ENCODE peak calls at places on chromosomes 2 and 18, in ten cellular contexts. One of them, this sample, is unnamed.

GRCh38 chr2:219182331-219183150 is 4.5 kb downstream of the RETREG2 start:
- DNase-seq in colonic mucosa: peak; percentile 29
- DNase-seq in fibroblast of the conjunctiva: no peak
- DNase-seq in HEK293T: no peak
- DNase-seq in ovary: no peak
- DNase-seq in psoas muscle: no peak
- DNase-seq in GM23338: no peak
- DNase-seq in upper lobe of right lung: no peak
- DNase-seq in BJ: no peak
- DNase-seq in OCI-LY7: no peak
- DNase-seq in this sample: no peak

GRCh38 chr2:219455635-219456034 is 21.0 kb downstream of the SPEG start:
- DNase-seq in colonic mucosa: no peak
- DNase-seq in GM23338: no peak
- DNase-seq in psoas muscle: peak; percentile 4
- DNase-seq in OCI-LY7: peak; percentile 11
- DNase-seq in fibroblast of the conjunctiva: no peak
- DNase-seq in BJ: no peak
- DNase-seq in upper lobe of right lung: no peak
- DNase-seq in ovary: no peak
- DNase-seq in HEK293T: no peak
- DNase-seq in this sample: no peak

GRCh38 chr2:237026981-237027711 is 58.5 kb upstream of the COPS8 start:
- DNase-seq in BJ: no peak
- DNase-seq in fibroblast of the conjunctiva: peak; percentile 68
- DNase-seq in ovary: peak; percentile 70
- DNase-seq in GM23338: peak; percentile 83
- DNase-seq in HEK293T: no peak
- DNase-seq in OCI-LY7: peak; percentile 26
- DNase-seq in colonic mucosa: peak; percentile 71
- DNase-seq in psoas muscle: peak; percentile 77
- DNase-seq in upper lobe of right lung: peak; percentile 82
- DNase-seq in this sample: peak; percentile 74

GRCh38 chr2:29583104-29583503 is 338.3 kb downstream of the ALK start:
- DNase-seq in HEK293T: no peak
- DNase-seq in GM23338: no peak
- DNase-seq in ovary: no peak
- DNase-seq in fibroblast of the conjunctiva: no peak
- DNase-seq in BJ: no peak
- DNase-seq in upper lobe of right lung: no peak
- DNase-seq in psoas muscle: no peak
- DNase-seq in OCI-LY7: no peak
- DNase-seq in colonic mucosa: no peak
- DNase-seq in this sample: no peak

GRCh38 chr2:42095923-42096408 is 48.1 kb downstream of the PKDCC start:
- DNase-seq in GM23338: peak; percentile 77
- DNase-seq in psoas muscle: peak; percentile 68
- DNase-seq in HEK293T: peak; percentile 49
- DNase-seq in OCI-LY7: peak; percentile 80
- DNase-seq in colonic mucosa: peak; percentile 87
- DNase-seq in fibroblast of the conjunctiva: peak; percentile 75
- DNase-seq in upper lobe of right lung: peak; percentile 80
- DNase-seq in ovary: peak; percentile 82
- DNase-seq in BJ: no peak
- DNase-seq in this sample: peak; percentile 83

GRCh38 chr2:229300814-229301213 is 29.7 kb upstream of the PID1 start:
- DNase-seq in BJ: no peak
- DNase-seq in psoas muscle: no peak
- DNase-seq in OCI-LY7: no peak
- DNase-seq in GM23338: no peak
- DNase-seq in HEK293T: no peak
- DNase-seq in ovary: no peak
- DNase-seq in colonic mucosa: no peak
- DNase-seq in fibroblast of the conjunctiva: no peak
- DNase-seq in upper lobe of right lung: no peak
- DNase-seq in this sample: no peak

GRCh38 chr2:206728277-206729199 is 10.3 kb upstream of the DYTN start:
- DNase-seq in HEK293T: no peak
- DNase-seq in ovary: no peak
- DNase-seq in fibroblast of the conjunctiva: no peak
- DNase-seq in upper lobe of right lung: no peak
- DNase-seq in OCI-LY7: no peak
- DNase-seq in colonic mucosa: no peak
- DNase-seq in BJ: no peak
- DNase-seq in psoas muscle: no peak
- DNase-seq in GM23338: no peak
- DNase-seq in this sample: no peak

GRCh38 chr2:68741238-68741637 is 6.6 kb downstream of the ARHGAP25 start:
- DNase-seq in upper lobe of right lung: no peak
- DNase-seq in ovary: no peak
- DNase-seq in psoas muscle: no peak
- DNase-seq in OCI-LY7: peak; percentile 41
- DNase-seq in fibroblast of the conjunctiva: no peak
- DNase-seq in BJ: no peak
- DNase-seq in GM23338: no peak
- DNase-seq in colonic mucosa: peak; percentile 18
- DNase-seq in HEK293T: no peak
- DNase-seq in this sample: peak; percentile 9

GRCh38 chr2:128801581-128801980 is 482.9 kb upstream of the HS6ST1 start:
- DNase-seq in HEK293T: no peak
- DNase-seq in psoas muscle: no peak
- DNase-seq in BJ: no peak
- DNase-seq in upper lobe of right lung: no peak
- DNase-seq in fibroblast of the conjunctiva: no peak
- DNase-seq in GM23338: no peak
- DNase-seq in colonic mucosa: no peak
- DNase-seq in ovary: no peak
- DNase-seq in OCI-LY7: no peak
- DNase-seq in this sample: no peak

GRCh38 chr2:135510577-135510976 is 20.4 kb downstream of the ZRANB3 start:
- DNase-seq in GM23338: no peak
- DNase-seq in BJ: no peak
- DNase-seq in psoas muscle: no peak
- DNase-seq in fibroblast of the conjunctiva: no peak
- DNase-seq in OCI-LY7: no peak
- DNase-seq in ovary: no peak
- DNase-seq in colonic mucosa: no peak
- DNase-seq in HEK293T: no peak
- DNase-seq in upper lobe of right lung: no peak
- DNase-seq in this sample: no peak

GRCh38 chr2:107719781-107720180 is 106.9 kb upstream of the RGPD4 start:
- DNase-seq in psoas muscle: no peak
- DNase-seq in fibroblast of the conjunctiva: no peak
- DNase-seq in colonic mucosa: no peak
- DNase-seq in BJ: no peak
- DNase-seq in GM23338: peak; percentile 14
- DNase-seq in HEK293T: no peak
- DNase-seq in OCI-LY7: no peak
- DNase-seq in ovary: no peak
- DNase-seq in upper lobe of right lung: no peak
- DNase-seq in this sample: no peak

GRCh38 chr2:205321240-205321639 is 361.1 kb upstream of the NRP2 start:
- DNase-seq in BJ: no peak
- DNase-seq in ovary: no peak
- DNase-seq in GM23338: no peak
- DNase-seq in OCI-LY7: no peak
- DNase-seq in psoas muscle: no peak
- DNase-seq in upper lobe of right lung: no peak
- DNase-seq in HEK293T: no peak
- DNase-seq in colonic mucosa: no peak
- DNase-seq in fibroblast of the conjunctiva: no peak
- DNase-seq in this sample: no peak

GRCh38 chr2:25528173-25528572 is 145.2 kb downstream of the DTNB start:
- DNase-seq in HEK293T: no peak
- DNase-seq in GM23338: no peak
- DNase-seq in colonic mucosa: no peak
- DNase-seq in OCI-LY7: no peak
- DNase-seq in ovary: no peak
- DNase-seq in fibroblast of the conjunctiva: peak; percentile 17
- DNase-seq in psoas muscle: no peak
- DNase-seq in upper lobe of right lung: no peak
- DNase-seq in BJ: peak; percentile 32
- DNase-seq in this sample: no peak

GRCh38 chr18:52408800-52409302 is 68.9 kb downstream of the DCC start:
- DNase-seq in colonic mucosa: no peak
- DNase-seq in ovary: no peak
- DNase-seq in fibroblast of the conjunctiva: no peak
- DNase-seq in upper lobe of right lung: no peak
- DNase-seq in OCI-LY7: no peak
- DNase-seq in HEK293T: no peak
- DNase-seq in psoas muscle: no peak
- DNase-seq in GM23338: no peak
- DNase-seq in BJ: no peak
- DNase-seq in this sample: no peak

GRCh38 chr2:238703436-238703835 is 144.4 kb upstream of the TWIST2 start:
- DNase-seq in HEK293T: no peak
- DNase-seq in upper lobe of right lung: no peak
- DNase-seq in fibroblast of the conjunctiva: no peak
- DNase-seq in OCI-LY7: no peak
- DNase-seq in BJ: no peak
- DNase-seq in psoas muscle: no peak
- DNase-seq in GM23338: no peak
- DNase-seq in ovary: no peak
- DNase-seq in colonic mucosa: peak; percentile 9
- DNase-seq in this sample: no peak

GRCh38 chr2:136162438-136162837 is 44.5 kb upstream of the CXCR4 start:
- DNase-seq in psoas muscle: no peak
- DNase-seq in ovary: no peak
- DNase-seq in fibroblast of the conjunctiva: no peak
- DNase-seq in OCI-LY7: no peak
- DNase-seq in HEK293T: no peak
- DNase-seq in colonic mucosa: no peak
- DNase-seq in GM23338: no peak
- DNase-seq in upper lobe of right lung: no peak
- DNase-seq in BJ: no peak
- DNase-seq in this sample: no peak

GRCh38 chr2:84757648-84758047 is 123.2 kb downstream of the TRABD2A start:
- DNase-seq in colonic mucosa: no peak
- DNase-seq in GM23338: peak; percentile 35
- DNase-seq in ovary: no peak
- DNase-seq in psoas muscle: no peak
- DNase-seq in upper lobe of right lung: no peak
- DNase-seq in fibroblast of the conjunctiva: no peak
- DNase-seq in OCI-LY7: no peak
- DNase-seq in HEK293T: no peak
- DNase-seq in BJ: no peak
- DNase-seq in this sample: no peak

GRCh38 chr2:235244497-235245215 is 249.2 kb upstream of the AGAP1 start:
- DNase-seq in BJ: peak; percentile 42
- DNase-seq in GM23338: no peak
- DNase-seq in upper lobe of right lung: no peak
- DNase-seq in ovary: no peak
- DNase-seq in psoas muscle: no peak
- DNase-seq in HEK293T: no peak
- DNase-seq in OCI-LY7: no peak
- DNase-seq in fibroblast of the conjunctiva: no peak
- DNase-seq in colonic mucosa: no peak
- DNase-seq in this sample: no peak

GRCh38 chr2:6986894-6987487 is 69.8 kb downstream of the RNF144A start:
- DNase-seq in fibroblast of the conjunctiva: no peak
- DNase-seq in ovary: no peak
- DNase-seq in colonic mucosa: no peak
- DNase-seq in HEK293T: no peak
- DNase-seq in BJ: no peak
- DNase-seq in upper lobe of right lung: no peak
- DNase-seq in psoas muscle: no peak
- DNase-seq in GM23338: no peak
- DNase-seq in OCI-LY7: no peak
- DNase-seq in this sample: no peak

GRCh38 chr2:10361220-10361588 is 58.5 kb downstream of the HPCAL1 start:
- DNase-seq in HEK293T: no peak
- DNase-seq in GM23338: no peak
- DNase-seq in upper lobe of right lung: no peak
- DNase-seq in BJ: no peak
- DNase-seq in OCI-LY7: no peak
- DNase-seq in ovary: no peak
- DNase-seq in colonic mucosa: no peak
- DNase-seq in fibroblast of the conjunctiva: no peak
- DNase-seq in psoas muscle: no peak
- DNase-seq in this sample: no peak

GRCh38 chr2:95271381-95271971 is 2.8 kb upstream of the PROM2 start:
- DNase-seq in psoas muscle: no peak
- DNase-seq in BJ: no peak
- DNase-seq in colonic mucosa: peak; percentile 16
- DNase-seq in GM23338: no peak
- DNase-seq in upper lobe of right lung: no peak
- DNase-seq in HEK293T: no peak
- DNase-seq in fibroblast of the conjunctiva: no peak
- DNase-seq in ovary: peak; percentile 8
- DNase-seq in OCI-LY7: no peak
- DNase-seq in this sample: peak; percentile 9

GRCh38 chr2:156399224-156399949 is 36.8 kb upstream of the GPD2 start:
- DNase-seq in psoas muscle: no peak
- DNase-seq in OCI-LY7: no peak
- DNase-seq in fibroblast of the conjunctiva: peak; percentile 23
- DNase-seq in colonic mucosa: peak; percentile 20
- DNase-seq in GM23338: peak; percentile 23
- DNase-seq in HEK293T: peak; percentile 5
- DNase-seq in ovary: no peak
- DNase-seq in upper lobe of right lung: peak; percentile 65
- DNase-seq in BJ: no peak
- DNase-seq in this sample: no peak

GRCh38 chr2:216066255-216066654 is 15.4 kb downstream of the PECR start:
- DNase-seq in HEK293T: no peak
- DNase-seq in upper lobe of right lung: no peak
- DNase-seq in OCI-LY7: no peak
- DNase-seq in ovary: no peak
- DNase-seq in GM23338: no peak
- DNase-seq in fibroblast of the conjunctiva: peak; percentile 23
- DNase-seq in BJ: no peak
- DNase-seq in psoas muscle: no peak
- DNase-seq in colonic mucosa: no peak
- DNase-seq in this sample: no peak

GRCh38 chr2:212249451-212249850 is 289.2 kb downstream of the ERBB4 start:
- DNase-seq in fibroblast of the conjunctiva: peak; percentile 17
- DNase-seq in HEK293T: no peak
- DNase-seq in GM23338: peak; percentile 18
- DNase-seq in colonic mucosa: no peak
- DNase-seq in ovary: no peak
- DNase-seq in psoas muscle: no peak
- DNase-seq in BJ: no peak
- DNase-seq in OCI-LY7: no peak
- DNase-seq in upper lobe of right lung: no peak
- DNase-seq in this sample: no peak

GRCh38 chr2:191661099-191661681 is 16.7 kb upstream of the NABP1 start:
- DNase-seq in ovary: no peak
- DNase-seq in OCI-LY7: no peak
- DNase-seq in GM23338: no peak
- DNase-seq in upper lobe of right lung: no peak
- DNase-seq in BJ: no peak
- DNase-seq in psoas muscle: no peak
- DNase-seq in HEK293T: no peak
- DNase-seq in colonic mucosa: no peak
- DNase-seq in fibroblast of the conjunctiva: no peak
- DNase-seq in this sample: no peak

GRCh38 chr2:44107086-44107740 is 61.5 kb upstream of the PPM1B start:
- DNase-seq in colonic mucosa: no peak
- DNase-seq in psoas muscle: no peak
- DNase-seq in HEK293T: no peak
- DNase-seq in GM23338: peak; percentile 21
- DNase-seq in BJ: no peak
- DNase-seq in OCI-LY7: peak; percentile 5
- DNase-seq in upper lobe of right lung: no peak
- DNase-seq in fibroblast of the conjunctiva: no peak
- DNase-seq in ovary: no peak
- DNase-seq in this sample: no peak

GRCh38 chr2:30777662-30778505 is 29.4 kb downstream of the CAPN13 start:
- DNase-seq in GM23338: no peak
- DNase-seq in ovary: no peak
- DNase-seq in BJ: no peak
- DNase-seq in colonic mucosa: peak; percentile 24
- DNase-seq in fibroblast of the conjunctiva: no peak
- DNase-seq in HEK293T: no peak
- DNase-seq in OCI-LY7: no peak
- DNase-seq in upper lobe of right lung: no peak
- DNase-seq in psoas muscle: no peak
- DNase-seq in this sample: peak; percentile 4

GRCh38 chr2:144324446-144325045 is 195.4 kb downstream of the ZEB2 start:
- DNase-seq in HEK293T: no peak
- DNase-seq in OCI-LY7: no peak
- DNase-seq in ovary: no peak
- DNase-seq in fibroblast of the conjunctiva: no peak
- DNase-seq in GM23338: no peak
- DNase-seq in colonic mucosa: no peak
- DNase-seq in upper lobe of right lung: no peak
- DNase-seq in BJ: no peak
- DNase-seq in psoas muscle: no peak
- DNase-seq in this sample: no peak

This sample was measured in mucosa of gallbladder.